ENCODE peak calls at places on chromosomes 16 and 17, in nine cellular contexts. One of them, this sample, is unnamed.

GRCh38 chr16:65480276-65480675 is 358.4 kb upstream of the CDH11 start:
- DNase-seq in H1: no peak
- DNase-seq in mammary epithelial cell: no peak
- DNase-seq in NT2/D1: no peak
- DNase-seq in colonic mucosa: no peak
- DNase-seq in PC-3: no peak
- DNase-seq in endothelial cell of umbilical vein: no peak
- DNase-seq in HCT116: no peak
- DNase-seq in GM23248: no peak
- DNase-seq in this sample: no peak

GRCh38 chr17:14797801-14798200 is 467.3 kb downstream of the PMP22 start:
- DNase-seq in GM23248: no peak
- DNase-seq in HCT116: no peak
- DNase-seq in mammary epithelial cell: no peak
- DNase-seq in endothelial cell of umbilical vein: no peak
- DNase-seq in H1: no peak
- DNase-seq in NT2/D1: no peak
- DNase-seq in colonic mucosa: no peak
- DNase-seq in PC-3: no peak
- DNase-seq in this sample: no peak

GRCh38 chr17:7019839-7020519 is 2.9 kb upstream of the BCL6B start:
- DNase-seq in H1: no peak
- DNase-seq in endothelial cell of umbilical vein: peak; percentile 60
- DNase-seq in HCT116: no peak
- DNase-seq in GM23248: peak; percentile 70
- DNase-seq in mammary epithelial cell: no peak
- DNase-seq in NT2/D1: no peak
- DNase-seq in colonic mucosa: peak; percentile 58
- DNase-seq in PC-3: peak; percentile 51
- DNase-seq in this sample: peak; percentile 53

GRCh38 chr16:81174644-81175324 is 63.7 kb upstream of the BCO1 start:
- DNase-seq in endothelial cell of umbilical vein: no peak
- DNase-seq in HCT116: no peak
- DNase-seq in NT2/D1: no peak
- DNase-seq in GM23248: peak; percentile 49
- DNase-seq in H1: no peak
- DNase-seq in PC-3: peak; percentile 42
- DNase-seq in mammary epithelial cell: peak; percentile 52
- DNase-seq in colonic mucosa: no peak
- DNase-seq in this sample: no peak

GRCh38 chr16:4176794-4177438 is 60.7 kb upstream of the ADCY9 start:
- DNase-seq in NT2/D1: no peak
- DNase-seq in endothelial cell of umbilical vein: no peak
- DNase-seq in PC-3: peak; percentile 54
- DNase-seq in mammary epithelial cell: peak; percentile 66
- DNase-seq in colonic mucosa: no peak
- DNase-seq in GM23248: peak; percentile 91
- DNase-seq in H1: no peak
- DNase-seq in HCT116: peak; percentile 45
- DNase-seq in this sample: peak; percentile 54

GRCh38 chr16:22353933-22354541 is 20.4 kb downstream of the CDR2 start:
- DNase-seq in H1: no peak
- DNase-seq in mammary epithelial cell: no peak
- DNase-seq in NT2/D1: no peak
- DNase-seq in endothelial cell of umbilical vein: no peak
- DNase-seq in HCT116: no peak
- DNase-seq in GM23248: no peak
- DNase-seq in PC-3: no peak
- DNase-seq in colonic mucosa: no peak
- DNase-seq in this sample: no peak

GRCh38 chr17:20235747-20236146 is 226.6 kb downstream of the SPECC1 start:
- DNase-seq in HCT116: no peak
- DNase-seq in colonic mucosa: no peak
- DNase-seq in mammary epithelial cell: no peak
- DNase-seq in GM23248: no peak
- DNase-seq in PC-3: no peak
- DNase-seq in H1: no peak
- DNase-seq in NT2/D1: no peak
- DNase-seq in endothelial cell of umbilical vein: no peak
- DNase-seq in this sample: no peak

GRCh38 chr16:17512636-17513220 is 42.0 kb upstream of the XYLT1 start:
- DNase-seq in endothelial cell of umbilical vein: no peak
- DNase-seq in colonic mucosa: no peak
- DNase-seq in PC-3: no peak
- DNase-seq in HCT116: no peak
- DNase-seq in H1: no peak
- DNase-seq in mammary epithelial cell: no peak
- DNase-seq in GM23248: peak; percentile 73
- DNase-seq in NT2/D1: no peak
- DNase-seq in this sample: peak; percentile 16

GRCh38 chr16:11488304-11488703 is 98.4 kb downstream of the LITAF start:
- DNase-seq in H1: no peak
- DNase-seq in PC-3: no peak
- DNase-seq in GM23248: no peak
- DNase-seq in NT2/D1: no peak
- DNase-seq in HCT116: no peak
- DNase-seq in mammary epithelial cell: no peak
- DNase-seq in endothelial cell of umbilical vein: no peak
- DNase-seq in colonic mucosa: no peak
- DNase-seq in this sample: no peak

GRCh38 chr17:48634446-48635208 is 8.5 kb upstream of the HOXB9 start:
- DNase-seq in HCT116: no peak
- DNase-seq in colonic mucosa: peak; percentile 87
- DNase-seq in PC-3: no peak
- DNase-seq in NT2/D1: no peak
- DNase-seq in H1: no peak
- DNase-seq in mammary epithelial cell: no peak
- DNase-seq in endothelial cell of umbilical vein: no peak
- DNase-seq in GM23248: no peak
- DNase-seq in this sample: no peak

GRCh38 chr17:17075037-17075755 is 32.9 kb downstream of the MPRIP start:
- DNase-seq in H1: no peak
- DNase-seq in HCT116: no peak
- DNase-seq in NT2/D1: no peak
- DNase-seq in endothelial cell of umbilical vein: peak; percentile 66
- DNase-seq in colonic mucosa: no peak
- DNase-seq in PC-3: no peak
- DNase-seq in mammary epithelial cell: peak; percentile 54
- DNase-seq in GM23248: peak; percentile 90
- DNase-seq in this sample: peak; percentile 63

GRCh38 chr17:17071531-17072360 is 29.5 kb downstream of the MPRIP start:
- DNase-seq in NT2/D1: no peak
- DNase-seq in H1: no peak
- DNase-seq in mammary epithelial cell: peak; percentile 31
- DNase-seq in GM23248: no peak
- DNase-seq in HCT116: no peak
- DNase-seq in colonic mucosa: no peak
- DNase-seq in PC-3: no peak
- DNase-seq in endothelial cell of umbilical vein: no peak
- DNase-seq in this sample: no peak

GRCh38 chr17:17073627-17074521 is 31.6 kb downstream of the MPRIP start:
- DNase-seq in colonic mucosa: no peak
- DNase-seq in endothelial cell of umbilical vein: no peak
- DNase-seq in NT2/D1: no peak
- DNase-seq in GM23248: peak; percentile 75
- DNase-seq in PC-3: no peak
- DNase-seq in H1: no peak
- DNase-seq in mammary epithelial cell: no peak
- DNase-seq in HCT116: no peak
- DNase-seq in this sample: peak; percentile 24

GRCh38 chr17:17072546-17072945 is 30.3 kb downstream of the MPRIP start:
- DNase-seq in H1: no peak
- DNase-seq in PC-3: no peak
- DNase-seq in HCT116: no peak
- DNase-seq in colonic mucosa: no peak
- DNase-seq in GM23248: no peak
- DNase-seq in NT2/D1: no peak
- DNase-seq in mammary epithelial cell: no peak
- DNase-seq in endothelial cell of umbilical vein: no peak
- DNase-seq in this sample: no peak

DNA sequence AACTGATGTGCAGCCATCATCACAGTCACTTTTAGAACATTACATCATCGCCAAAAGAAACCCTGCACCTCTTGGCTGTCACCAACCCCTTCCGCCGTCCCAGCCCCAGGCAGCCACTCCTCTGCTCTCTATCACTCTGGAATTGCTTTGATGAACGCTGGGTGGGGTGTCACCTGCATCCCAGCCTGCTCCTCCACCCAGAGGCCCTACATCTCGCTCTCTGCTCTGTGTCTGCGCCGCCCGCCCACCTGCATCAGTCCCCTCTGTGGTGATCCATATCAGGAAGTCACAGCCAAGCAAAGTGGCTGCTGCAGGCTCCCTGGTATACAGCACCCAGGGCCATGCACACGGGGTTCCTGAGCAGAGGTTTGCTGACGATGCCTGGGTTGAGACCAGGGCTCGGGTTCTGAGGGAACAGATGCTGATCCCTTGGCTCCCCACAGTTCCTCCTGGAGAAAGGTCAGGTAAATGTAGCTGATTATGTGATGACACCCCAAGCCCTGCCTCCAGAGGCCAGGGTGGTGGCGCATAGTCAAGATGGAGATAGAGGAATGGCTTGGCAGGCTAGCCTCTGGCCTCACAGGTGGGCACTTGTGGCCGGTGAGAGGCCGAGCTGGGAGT is 30.9 kb downstream of the MPRIP start:
- DNase-seq in colonic mucosa: no peak
- DNase-seq in HCT116: no peak
- DNase-seq in endothelial cell of umbilical vein: no peak
- DNase-seq in PC-3: no peak
- DNase-seq in GM23248: no peak
- DNase-seq in mammary epithelial cell: no peak
- DNase-seq in NT2/D1: no peak
- DNase-seq in H1: no peak
- DNase-seq in this sample: no peak
- H3K9ac ChIP-seq in colonic mucosa: no peak overlapping the region
- H3K9ac ChIP-seq in HCT116: no peak overlapping the region
- H3K9ac ChIP-seq in endothelial cell of umbilical vein: no peak overlapping the region
- H3K9ac ChIP-seq in PC-3: no peak overlapping the region
- H3K9ac ChIP-seq in GM23248: no peak overlapping the region
- H3K9ac ChIP-seq in mammary epithelial cell: no peak overlapping the region
- H3K9ac ChIP-seq in NT2/D1: no peak overlapping the region
- H3K9ac ChIP-seq in H1: no peak overlapping the region
- H3K9ac ChIP-seq in this sample: no peak overlapping the region

GRCh38 chr16:68563631-68564366 is 24.7 kb downstream of the ZFP90 start:
- DNase-seq in mammary epithelial cell: no peak
- DNase-seq in endothelial cell of umbilical vein: no peak
- DNase-seq in colonic mucosa: no peak
- DNase-seq in HCT116: no peak
- DNase-seq in PC-3: no peak
- DNase-seq in NT2/D1: no peak
- DNase-seq in H1: no peak
- DNase-seq in GM23248: peak; percentile 7
- DNase-seq in this sample: no peak
- H3K9me3 ChIP-seq in mammary epithelial cell: peaks cover 80% of the 10 kb centered on the region
- H3K9me3 ChIP-seq in endothelial cell of umbilical vein: peaks cover 60% of the 10 kb centered on the region
- H3K9me3 ChIP-seq in colonic mucosa: peaks cover 44% of the 10 kb centered on the region
- H3K9me3 ChIP-seq in HCT116: peaks cover 71% of the 10 kb centered on the region
- H3K9me3 ChIP-seq in PC-3: peaks cover 64% of the 10 kb centered on the region
- H3K9me3 ChIP-seq in NT2/D1: peaks cover 100% of the 10 kb centered on the region
- H3K9me3 ChIP-seq in H1: peaks cover 87% of the 10 kb centered on the region
- H3K9me3 ChIP-seq in GM23248: peaks cover 46% of the 10 kb centered on the region
- H3K9me3 ChIP-seq in this sample: peaks cover 100% of the 10 kb centered on the region

DNA sequence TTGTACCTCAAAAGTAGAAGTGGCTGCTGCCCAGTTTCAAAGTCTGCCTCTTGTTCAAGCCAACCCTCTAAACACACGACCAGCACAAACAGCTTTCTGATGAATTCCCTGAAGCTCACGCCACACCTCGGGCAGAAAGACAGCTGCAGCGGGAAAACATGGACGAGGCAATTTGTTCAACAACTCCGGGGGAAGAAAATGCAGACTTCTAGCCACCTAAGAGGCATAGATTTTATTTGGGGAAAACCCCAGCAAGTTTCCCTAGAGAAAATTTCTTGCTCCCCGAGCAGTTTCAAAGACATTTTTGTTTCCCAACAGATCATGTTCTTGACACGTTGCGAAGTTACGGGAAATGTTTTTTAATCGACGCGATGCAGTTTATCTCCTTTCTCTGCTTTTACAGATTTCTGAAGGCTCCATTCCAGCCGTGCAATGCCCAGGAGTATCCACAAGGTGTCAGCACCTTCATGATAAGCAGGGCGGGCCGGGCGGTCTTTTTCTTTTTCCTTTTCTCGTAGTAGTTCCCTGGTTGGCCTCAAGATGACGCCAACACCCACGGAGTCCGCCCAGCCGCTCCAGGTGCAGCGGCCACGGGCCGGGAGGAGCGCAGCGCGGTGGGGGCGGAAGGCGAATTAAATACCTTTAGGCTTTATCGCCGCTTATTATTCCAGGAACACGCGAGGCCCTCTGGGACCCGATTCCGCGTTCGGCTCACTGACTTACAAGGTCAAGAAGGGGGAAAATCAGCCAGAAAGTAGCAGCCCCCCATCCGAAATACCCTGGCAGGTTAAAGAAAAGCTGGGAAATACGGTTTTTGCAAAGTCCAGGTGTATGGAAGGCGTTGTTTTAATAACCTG is 2.9 kb upstream of the FOXC2 start:
- DNase-seq in colonic mucosa: peak; percentile 91
- DNase-seq in NT2/D1: peak; percentile 80
- DNase-seq in HCT116: peak; percentile 92
- DNase-seq in mammary epithelial cell: peak; percentile 81
- DNase-seq in GM23248: peak; percentile 93
- DNase-seq in endothelial cell of umbilical vein: peak; percentile 92
- DNase-seq in PC-3: peak; percentile 90
- DNase-seq in H1: no peak
- DNase-seq in this sample: peak; percentile 97
- H3K4me3 ChIP-seq in colonic mucosa: no peak overlapping the region
- H3K4me3 ChIP-seq in NT2/D1: no peak overlapping the region
- H3K4me3 ChIP-seq in HCT116: peak overlapping the region; percentile 40
- H3K4me3 ChIP-seq in mammary epithelial cell: peak overlapping the region; percentile 38
- H3K4me3 ChIP-seq in GM23248: peak overlapping the region; percentile 70
- H3K4me3 ChIP-seq in endothelial cell of umbilical vein: peak overlapping the region; percentile 28
- H3K4me3 ChIP-seq in PC-3: peak overlapping the region; percentile 65
- H3K4me3 ChIP-seq in H1: no peak overlapping the region
- H3K4me3 ChIP-seq in this sample: peak overlapping the region; percentile 73

GRCh38 chr17:2084766-2085647 is 30.1 kb downstream of the HIC1 start:
- DNase-seq in endothelial cell of umbilical vein: peak; percentile 98
- DNase-seq in NT2/D1: no peak
- DNase-seq in mammary epithelial cell: no peak
- DNase-seq in colonic mucosa: peak; percentile 84
- DNase-seq in GM23248: peak; percentile 78
- DNase-seq in PC-3: peak; percentile 53
- DNase-seq in H1: no peak
- DNase-seq in HCT116: no peak
- DNase-seq in this sample: peak; percentile 87
- H3K9ac ChIP-seq in endothelial cell of umbilical vein: peak overlapping the region; percentile 54
- H3K9ac ChIP-seq in NT2/D1: no peak overlapping the region
- H3K9ac ChIP-seq in mammary epithelial cell: no peak overlapping the region
- H3K9ac ChIP-seq in colonic mucosa: no peak overlapping the region
- H3K9ac ChIP-seq in GM23248: peak overlapping the region; percentile 81
- H3K9ac ChIP-seq in PC-3: peak overlapping the region; percentile 68
- H3K9ac ChIP-seq in H1: no peak overlapping the region
- H3K9ac ChIP-seq in HCT116: no peak overlapping the region
- H3K9ac ChIP-seq in this sample: peak overlapping the region; percentile 74

GRCh38 chr16:29831490-29831889 is 11.2 kb downstream of the MVP start:
- DNase-seq in NT2/D1: no peak
- DNase-seq in PC-3: no peak
- DNase-seq in GM23248: no peak
- DNase-seq in HCT116: no peak
- DNase-seq in endothelial cell of umbilical vein: no peak
- DNase-seq in H1: no peak
- DNase-seq in mammary epithelial cell: no peak
- DNase-seq in colonic mucosa: no peak
- DNase-seq in this sample: no peak
- H3K9me3 ChIP-seq in NT2/D1: no peaks in the 10 kb centered on the region
- H3K9me3 ChIP-seq in PC-3: no peaks in the 10 kb centered on the region
- H3K9me3 ChIP-seq in GM23248: no peaks in the 10 kb centered on the region
- H3K9me3 ChIP-seq in HCT116: no peaks in the 10 kb centered on the region
- H3K9me3 ChIP-seq in endothelial cell of umbilical vein: no peaks in the 10 kb centered on the region
- H3K9me3 ChIP-seq in H1: no peaks in the 10 kb centered on the region
- H3K9me3 ChIP-seq in mammary epithelial cell: no peaks in the 10 kb centered on the region
- H3K9me3 ChIP-seq in colonic mucosa: no peaks in the 10 kb centered on the region
- H3K9me3 ChIP-seq in this sample: no peaks in the 10 kb centered on the region

GRCh38 chr17:17924857-17925250 is 47.3 kb downstream of the TOM1L2 start:
- DNase-seq in GM23248: no peak
- DNase-seq in H1: no peak
- DNase-seq in PC-3: no peak
- DNase-seq in endothelial cell of umbilical vein: no peak
- DNase-seq in NT2/D1: no peak
- DNase-seq in HCT116: no peak
- DNase-seq in colonic mucosa: no peak
- DNase-seq in mammary epithelial cell: no peak
- DNase-seq in this sample: no peak
- H3K4me3 ChIP-seq in GM23248: no peak overlapping the region
- H3K4me3 ChIP-seq in H1: no peak overlapping the region
- H3K4me3 ChIP-seq in PC-3: no peak overlapping the region
- H3K4me3 ChIP-seq in endothelial cell of umbilical vein: no peak overlapping the region
- H3K4me3 ChIP-seq in NT2/D1: no peak overlapping the region
- H3K4me3 ChIP-seq in HCT116: no peak overlapping the region
- H3K4me3 ChIP-seq in colonic mucosa: no peak overlapping the region
- H3K4me3 ChIP-seq in mammary epithelial cell: no peak overlapping the region
- H3K4me3 ChIP-seq in this sample: no peak overlapping the region

This sample was measured in adipocyte.